ENCODE peak calls at places on chromosomes 7 and 10, in eight cellular contexts. O, M, U, I, Y, G, X and C are unnamed samples.

GRCh38 chr10:50846753-50847152 is 38.7 kb downstream of the A1CF start:
- DNase-seq in G (no peak), M (peak; percentile 2), Y (no peak), O (no peak), I (no peak), U (no peak), X (no peak), C (no peak)

GRCh38 chr10:77716943-77717735 is 79.5 kb upstream of the KCNMA1 start:
- DNase-seq in O (no peak), M (no peak), Y (no peak), U (no peak), X (no peak), I (no peak), G (no peak), C (no peak)

GRCh38 chr7:157016352-157017041 is 6.0 kb upstream of the MNX1 start:
- DNase-seq in O (no peak), G (no peak), Y (no peak), M (no peak), X (no peak), I (no peak), U (no peak), C (no peak)

GRCh38 chr10:77949167-77949566 is 22.6 kb upstream of the DLG5 start:
- DNase-seq in U (no peak), I (no peak), X (no peak), M (peak; percentile 96), G (no peak), Y (peak; percentile 61), O (no peak), C (no peak)

GRCh38 chr7:48244902-48245301 is 73.6 kb downstream of the ABCA13 start:
- DNase-seq in Y (peak; percentile 9), G (peak; percentile 39), X (no peak), M (no peak), U (no peak), O (no peak), I (no peak), C (no peak)

GRCh38 chr7:104857458-104858425 is 156.3 kb upstream of the KMT2E start:
- DNase-seq in U (no peak), M (no peak), O (no peak), I (no peak), X (no peak), G (no peak), Y (peak; percentile 38), C (no peak)

GRCh38 chr10:88131561-88132139 is 268.2 kb downstream of the PTEN start:
- DNase-seq in I (no peak), X (no peak), M (peak; percentile 91), O (no peak), G (no peak), Y (no peak), U (no peak), C (no peak)

GRCh38 chr7:158325530-158326381 is 261.9 kb downstream of the PTPRN2 start:
- DNase-seq in Y (no peak), M (peak; percentile 26), G (no peak), U (no peak), X (no peak), O (no peak), I (no peak), C (peak; percentile 35)

GRCh38 chr10:14543048-14543903 is 212.6 kb upstream of the FRMD4A start:
- DNase-seq in X (no peak), U (no peak), Y (peak; percentile 83), I (no peak), G (no peak), O (peak; percentile 77), M (no peak), C (no peak)